ENCODE peak calls at places on chromosomes 13 and 19, in ten cellular contexts. E is substantia nigra; P is stimulated activated CD8-positive, alpha-beta memory T cell treated with anti-CD3 and anti-CD28 coated beads, Interleukin-12 subunit alpha, Interleukin-12 subunit beta, amount 100 ng/mL, for 4 hours; A is hippocampal formation; I is stimulated activated CD4-positive, alpha-beta T cell treated with anti-CD3 and anti-CD28 coated beads, Interleukin-1b, Interleukin-23, amount 100 ng/mL, for 1 hour; R is GM06990; Q is mucosa of descending colon; W is astrocyte of the hippocampus; X is uterus; D is CMK. M is an unnamed sample.

GRCh38 chr19:10544242-10544752 is 593 bp downstream of the ATG4D start:
- DNase-seq in E (no peak), X (no peak), I (no peak), P (no peak), Q (peak), W (no peak), A (no peak), R (no peak), D (no peak), M (peak)

GRCh38 chr13:46354143-46355087 is 32.6 kb downstream of the RUBCNL start:
- DNase-seq in A (no peak), R (peak), P (no peak), W (peak), X (no peak), I (no peak), D (no peak), Q (no peak), E (no peak), M (no peak)

GRCh38 chr19:4063369-4064072 is 3.2 kb downstream of the ZBTB7A start:
- DNase-seq in A (no peak), D (no peak), E (no peak), W (no peak), I (no peak), R (no peak), Q (no peak), X (no peak), P (no peak), M (no peak)

GRCh38 chr13:27354379-27354778 is 70.0 kb upstream of the GTF3A start:
- DNase-seq in R (no peak), Q (no peak), D (no peak), A (no peak), I (no peak), P (no peak), E (no peak), X (no peak), W (no peak), M (no peak)

GRCh38 chr13:60662595-60662994 is 265.6 kb downstream of the TDRD3 start:
- DNase-seq in W (no peak), Q (no peak), R (no peak), E (no peak), P (no peak), I (no peak), D (no peak), A (no peak), X (no peak), M (no peak)

GRCh38 chr13:107770541-107770940 is 444.8 kb downstream of the LIG4 start:
- DNase-seq in I (no peak), X (no peak), Q (no peak), A (no peak), R (no peak), W (no peak), P (no peak), D (no peak), E (no peak), M (no peak)

GRCh38 chr13:98274921-98275487 is 97.9 kb upstream of the RNF113B start:
- DNase-seq in P (no peak), E (no peak), A (no peak), D (no peak), X (no peak), I (no peak), W (no peak), R (no peak), Q (no peak), M (no peak)

GRCh38 chr13:79869326-79869725 is 388.4 kb downstream of the NDFIP2 start:
- DNase-seq in Q (no peak), A (no peak), P (no peak), X (no peak), W (peak), R (no peak), D (no peak), E (no peak), I (no peak), M (no peak)

M was measured in left cardiac atrium.